ENCODE peak calls at places on chromosomes 4 and X, in four cellular contexts. M is GM13976, H is GM20000, F is esophagus squamous epithelium. A is an unnamed sample.

GRCh38 chr4:94791701-94792100 is 33.9 kb downstream of the BMPR1B start:
- DNase-seq in M (no peak), H (no peak), F (no peak), A (no peak)

GRCh38 chr4:7987148-7987989 is 47.7 kb upstream of the AFAP1 start:
- DNase-seq in M (peak), H (peak), F (no peak), A (peak)

GRCh38 chr4:7068279-7068842 is 497 bp upstream of the GRPEL1 start:
- DNase-seq in M (no peak), H (no peak), F (no peak), A (no peak)

GRCh38 chr4:119179011-119179410 is 33.5 kb upstream of the USP53 start:
- DNase-seq in M (no peak), H (no peak), F (no peak), A (no peak)

GRCh38 chr4:165756831-165757230 is 116.2 kb upstream of the TLL1 start:
- DNase-seq in M (no peak), H (no peak), F (no peak), A (no peak)

GRCh38 chr4:88613417-88613875 is 21.2 kb downstream of the HERC3 start:
- DNase-seq in M (no peak), H (no peak), F (no peak), A (peak)

GRCh38 chr4:1451752-1452122 is 45.5 kb upstream of the NKX1-1 start:
- DNase-seq in M (no peak), H (no peak), F (no peak), A (no peak)

GRCh38 chr4:12933760-12934221 is 550.3 kb downstream of the RAB28 start:
- DNase-seq in M (no peak), H (no peak), F (no peak), A (no peak)

GRCh38 chrX:135089126-135089525 is 31.2 kb downstream of the ETDB start:
- DNase-seq in M (no peak), H (no peak), F (no peak), A (no peak)

GRCh38 chr4:76948441-76949292 is 885 bp upstream of the SEPTIN11 start:
- DNase-seq in M (peak), H (peak), F (no peak), A (peak)

GRCh38 chr4:87118826-87119225 is 101.6 kb downstream of the KLHL8 start:
- DNase-seq in M (no peak), H (no peak), F (no peak), A (peak)

GRCh38 chr4:100593933-100594332 is 76.1 kb upstream of the EMCN start:
- DNase-seq in M (no peak), H (no peak), F (no peak), A (no peak)

GRCh38 chrX:101759000-101759399 is 99.3 kb upstream of the ARMCX2 start:
- DNase-seq in M (no peak), H (peak), F (no peak), A (peak)

GRCh38 chr4:3261411-3262207 is 12.7 kb downstream of the MSANTD1 start:
- DNase-seq in M (no peak), H (no peak), F (no peak), A (no peak)

GRCh38 chr4:623914-624626 is 1.3 kb upstream of the PDE6B start:
- DNase-seq in M (no peak), H (no peak), F (no peak), A (no peak)

GRCh38 chrX:63661676-63662075 is 123.3 kb downstream of the ARHGEF9 start:
- DNase-seq in M (no peak), H (no peak), F (no peak), A (no peak)

GRCh38 chr4:29423836-29424721 is 1296.1 kb upstream of the PCDH7 start:
- DNase-seq in M (no peak), H (no peak), F (no peak), A (no peak)

DNA sequence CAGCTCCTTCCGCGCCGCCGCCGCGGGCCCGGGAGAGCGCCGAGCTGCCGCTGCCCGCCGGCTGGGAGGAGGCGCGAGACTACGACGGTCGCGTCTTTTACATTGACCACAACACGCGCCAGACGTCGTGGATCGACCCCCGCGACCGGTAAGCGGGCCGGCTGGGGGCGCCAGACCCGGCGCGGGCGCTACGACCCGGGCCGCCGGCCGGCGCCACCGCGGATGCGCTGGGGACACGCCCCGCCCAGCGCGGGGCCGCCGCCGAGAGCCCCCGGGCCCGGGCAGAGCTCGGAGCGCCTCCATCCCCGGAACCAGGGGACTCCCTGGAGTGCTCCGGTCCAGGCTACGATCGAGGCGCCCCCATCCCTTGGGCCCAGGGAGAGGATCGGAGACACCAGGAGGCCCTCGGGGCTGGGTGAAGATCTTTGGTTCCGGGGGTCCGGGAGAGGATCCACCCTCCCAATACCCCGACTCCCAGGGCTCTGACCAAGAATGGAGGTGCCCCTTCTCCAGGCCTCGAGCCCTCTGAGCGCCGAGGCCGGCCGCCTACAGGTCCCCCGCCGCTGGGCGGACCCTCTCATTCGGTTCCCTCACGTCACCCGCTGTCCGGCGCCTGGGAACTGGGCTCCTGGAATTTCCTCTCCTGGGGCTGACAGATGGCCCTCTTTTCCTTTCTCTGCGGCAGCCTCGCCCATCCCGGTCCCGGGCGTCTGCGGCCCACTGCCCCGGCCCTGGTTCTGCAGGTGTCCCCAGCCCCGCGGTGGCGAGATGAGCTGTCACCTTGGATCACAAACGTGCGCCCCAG is 48.8 kb downstream of the CLDN34 start:
- DNase-seq in M (peak), H (peak), F (no peak), A (peak)
- TF ChIP-seq CTCF in M (no peak), H (peak), F (no peak), A (no peak)

GRCh38 chr4:14143892-14144291 is 516.4 kb upstream of the BOD1L1 start:
- DNase-seq in M (no peak), H (no peak), F (no peak), A (no peak)
- TF ChIP-seq CTCF in M (no peak), H (no peak), F (no peak), A (no peak)

GRCh38 chrX:18828832-18829404 is 121.5 kb downstream of the PPEF1 start:
- DNase-seq in M (no peak), H (no peak), F (no peak), A (peak)
- TF ChIP-seq CTCF in M (no peak), H (no peak), F (no peak), A (no peak)

GRCh38 chrX:44245730-44246129 is 97.7 kb downstream of the EFHC2 start:
- DNase-seq in M (no peak), H (no peak), F (no peak), A (peak)
- TF ChIP-seq CTCF in M (no peak), H (no peak), F (no peak), A (no peak)

DNA sequence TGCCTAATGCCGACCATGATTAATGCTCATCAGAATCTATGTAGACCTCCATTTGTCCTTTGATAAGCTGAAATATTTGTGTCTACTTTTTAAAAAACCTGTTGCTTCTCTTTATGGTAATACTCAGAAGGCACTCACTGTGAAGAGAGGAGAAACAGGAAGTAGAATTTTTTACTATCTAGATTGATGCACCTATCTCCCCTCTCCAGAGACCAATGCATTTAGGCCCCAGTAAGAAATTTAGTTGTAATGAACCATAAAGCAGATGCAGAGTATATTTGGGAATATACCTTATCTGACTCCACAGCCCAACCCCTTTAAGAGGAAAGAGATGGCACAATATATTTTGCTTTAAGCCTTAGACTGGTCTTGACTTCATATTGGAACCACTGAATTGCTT is 11.1 kb downstream of the TBL1X start:
- DNase-seq in M (no peak), H (no peak), F (no peak), A (no peak)
- TF ChIP-seq CTCF in M (no peak), H (no peak), F (no peak), A (no peak)

GRCh38 chr4:122930877-122931276 is 8.5 kb upstream of the NUDT6 start:
- DNase-seq in M (peak), H (peak), F (no peak), A (no peak)
- TF ChIP-seq CTCF in M (no peak), H (no peak), F (no peak), A (peak)

GRCh38 chr4:130608121-130608520 is 1512.2 kb downstream of the C4orf33 start:
- DNase-seq in M (no peak), H (no peak), F (no peak), A (no peak)
- TF ChIP-seq CTCF in M (no peak), H (no peak), F (no peak), A (no peak)

GRCh38 chrX:47568656-47569295 is 7.8 kb downstream of the ARAF start:
- DNase-seq in M (peak), H (no peak), F (no peak), A (peak)
- TF ChIP-seq CTCF in M (peak), H (peak), F (peak), A (peak)

DNA sequence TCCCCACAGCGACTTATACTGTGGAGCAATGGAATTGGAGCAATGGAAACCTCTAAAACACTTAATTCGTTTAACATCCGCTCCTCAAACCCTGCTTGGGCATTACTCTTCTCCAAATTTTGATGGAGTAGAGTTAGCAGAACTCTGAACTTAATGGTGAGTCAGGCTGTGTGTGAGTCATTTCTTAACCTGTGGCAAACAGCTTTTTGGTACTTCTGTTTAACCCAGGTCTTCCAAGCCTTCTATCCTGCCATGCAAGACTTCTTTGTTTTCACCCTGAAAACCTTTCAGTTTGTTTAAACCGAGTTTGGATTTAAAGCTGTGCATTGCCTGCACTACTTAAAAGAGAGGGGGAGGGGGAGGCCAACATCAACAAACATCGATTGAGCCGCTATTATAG is 3.6 kb upstream of the AMOT start:
- DNase-seq in M (no peak), H (no peak), F (no peak), A (no peak)
- TF ChIP-seq CTCF in M (no peak), H (no peak), F (no peak), A (no peak)

A was measured in activated CD8-positive, alpha-beta T cell treated with anti-CD3 and anti-CD28 coated beads for 36 hours.